ENCODE peak calls at places on chromosomes 13 and 19, in four cellular contexts. Z is kidney, G is ovary, F is pancreas. R is an unnamed sample.

GRCh38 chr13:114152831-114153371 is 20.5 kb upstream of the RASA3 start:
- DNase-seq in Z (peak; percentile 67), F (no peak), G (no peak), R (no peak)

GRCh38 chr13:61192826-61193225 is 222.8 kb downstream of the PCDH20 start:
- DNase-seq in G (no peak), F (no peak), Z (no peak), R (no peak)

GRCh38 chr13:37918116-37919100 is 48.8 kb upstream of the TRPC4 start:
- DNase-seq in G (no peak), F (no peak), Z (no peak), R (no peak)

GRCh38 chr13:40564342-40564997 is 102.0 kb downstream of the FOXO1 start:
- DNase-seq in G (no peak), F (no peak), Z (no peak), R (no peak)

GRCh38 chr13:66972659-66973058 is 257.5 kb downstream of the PCDH9 start:
- DNase-seq in Z (no peak), G (no peak), F (no peak), R (no peak)

GRCh38 chr19:1418494-1418775 is 11.0 kb downstream of the DAZAP1 start:
- DNase-seq in F (no peak), Z (no peak), G (no peak), R (no peak)

GRCh38 chr13:94324409-94325147 is 154.9 kb downstream of the DCT start:
- DNase-seq in F (no peak), Z (no peak), G (no peak), R (no peak)

GRCh38 chr19:44142014-44142523 is 715 bp downstream of the ZNF234 start:
- DNase-seq in F (no peak), G (peak; percentile 20), Z (no peak), R (no peak)

GRCh38 chr13:24865158-24865557 is 101.2 kb downstream of the RNF17 start:
- DNase-seq in Z (no peak), F (no peak), G (no peak), R (no peak)

GRCh38 chr13:35518337-35518736 is 41.8 kb upstream of the MAB21L1 start:
- DNase-seq in Z (no peak), F (no peak), G (no peak), R (no peak)

GRCh38 chr13:94534171-94534570 is 54.7 kb upstream of the DCT start:
- DNase-seq in Z (no peak), F (no peak), G (no peak), R (no peak)

GRCh38 chr13:111248822-111249221 is 71.6 kb upstream of the TEX29 start:
- DNase-seq in Z (no peak), F (no peak), G (no peak), R (no peak)

DNA sequence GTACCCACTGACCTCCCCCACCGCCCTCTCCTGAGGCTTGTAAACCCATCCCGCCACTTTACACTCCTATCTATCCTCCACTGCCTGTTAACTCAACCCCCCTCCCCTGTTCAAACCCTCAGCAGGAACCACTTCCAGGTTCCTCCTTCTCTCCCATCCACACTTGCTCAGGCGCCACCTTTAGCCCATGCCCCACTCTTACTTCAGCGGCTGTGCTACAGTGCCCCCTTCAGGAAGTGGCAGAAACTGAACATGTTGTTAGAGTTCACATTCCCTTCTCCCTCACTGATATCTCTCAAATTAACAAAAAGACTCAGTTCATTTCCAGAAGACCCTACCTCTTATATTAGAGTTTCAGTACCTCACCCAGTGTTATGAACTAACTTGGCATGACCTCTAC is 49.4 kb downstream of the ZNF91 start:
- DNase-seq in F (no peak), G (no peak), Z (no peak), R (no peak)
- TF ChIP-seq CTCF in F (no peak), G (no peak), Z (no peak), R (no peak)

GRCh38 chr13:79492313-79492798 is 11.4 kb downstream of the NDFIP2 start:
- DNase-seq in Z (no peak), G (no peak), F (no peak), R (no peak)
- TF ChIP-seq CTCF in Z (no peak), G (no peak), F (no peak), R (no peak)

GRCh38 chr13:78317030-78317429 is 286.3 kb downstream of the POU4F1 start:
- DNase-seq in F (no peak), G (no peak), Z (no peak), R (no peak)
- TF ChIP-seq CTCF in F (no peak), G (no peak), Z (no peak), R (peak; percentile 61)

GRCh38 chr19:46297700-46298476 is 1.0 kb downstream of the HIF3A start:
- DNase-seq in Z (peak; percentile 93), F (no peak), G (peak; percentile 78), R (peak; percentile 90)
- TF ChIP-seq CTCF in Z (no peak), F (no peak), G (no peak), R (peak; percentile 57)

DNA sequence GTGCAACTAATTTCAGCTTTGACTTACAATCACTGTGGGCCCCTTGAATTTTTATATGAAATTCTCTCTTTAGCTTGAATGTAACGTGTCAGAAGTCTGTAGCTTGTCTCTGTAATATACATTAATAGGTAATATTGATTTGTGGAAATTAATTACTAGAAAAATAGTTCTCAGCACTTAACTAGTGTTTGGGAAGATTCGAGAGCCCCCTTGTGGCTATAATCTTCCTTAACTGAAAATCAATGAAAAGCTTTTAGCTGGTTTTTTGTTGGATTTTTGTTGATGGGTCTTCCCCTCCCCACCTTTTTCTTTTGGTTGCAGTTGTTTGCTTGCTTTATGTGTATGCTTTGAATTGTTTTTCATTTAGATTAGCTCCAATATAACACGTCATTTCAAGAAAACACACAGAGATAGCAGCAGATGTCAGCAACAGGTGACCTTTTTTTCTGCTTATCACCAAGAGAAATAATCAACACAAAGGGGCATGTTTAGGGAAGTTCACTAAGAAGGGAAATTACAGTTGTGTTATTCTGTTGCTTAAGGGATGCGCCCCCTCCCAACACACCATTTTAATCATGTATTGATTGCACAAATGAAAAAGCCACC is 176.8 kb downstream of the OXGR1 start:
- DNase-seq in Z (no peak), G (no peak), F (no peak), R (no peak)
- TF ChIP-seq CTCF in Z (peak; percentile 14), G (no peak), F (no peak), R (peak; percentile 56)

DNA sequence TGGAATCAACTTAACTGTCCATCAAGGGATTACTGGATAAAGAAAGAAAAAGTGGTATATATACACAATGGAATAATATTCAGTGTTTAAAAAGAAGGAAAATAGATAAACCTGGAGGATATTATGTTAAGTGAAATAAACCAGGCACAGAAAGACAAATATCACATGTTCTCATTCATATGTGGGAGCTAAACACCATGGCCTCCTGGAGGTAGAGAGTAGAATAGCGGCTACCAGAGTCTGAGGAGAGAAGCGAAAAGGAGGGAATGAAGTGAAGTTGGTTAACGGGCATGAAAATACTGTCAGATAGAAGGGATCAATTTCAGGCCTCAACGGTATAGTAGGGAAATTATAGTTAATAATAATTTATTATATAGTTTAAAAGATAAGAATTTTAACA is 147.5 kb upstream of the OBI1 start:
- DNase-seq in G (no peak), Z (no peak), F (no peak), R (no peak)
- TF ChIP-seq CTCF in G (no peak), Z (no peak), F (no peak), R (peak; percentile 33)

GRCh38 chr13:29676941-29677452 is 81.5 kb upstream of the SLC7A1 start:
- DNase-seq in F (no peak), G (no peak), Z (no peak), R (no peak)
- TF ChIP-seq CTCF in F (no peak), G (no peak), Z (no peak), R (no peak)

DNA sequence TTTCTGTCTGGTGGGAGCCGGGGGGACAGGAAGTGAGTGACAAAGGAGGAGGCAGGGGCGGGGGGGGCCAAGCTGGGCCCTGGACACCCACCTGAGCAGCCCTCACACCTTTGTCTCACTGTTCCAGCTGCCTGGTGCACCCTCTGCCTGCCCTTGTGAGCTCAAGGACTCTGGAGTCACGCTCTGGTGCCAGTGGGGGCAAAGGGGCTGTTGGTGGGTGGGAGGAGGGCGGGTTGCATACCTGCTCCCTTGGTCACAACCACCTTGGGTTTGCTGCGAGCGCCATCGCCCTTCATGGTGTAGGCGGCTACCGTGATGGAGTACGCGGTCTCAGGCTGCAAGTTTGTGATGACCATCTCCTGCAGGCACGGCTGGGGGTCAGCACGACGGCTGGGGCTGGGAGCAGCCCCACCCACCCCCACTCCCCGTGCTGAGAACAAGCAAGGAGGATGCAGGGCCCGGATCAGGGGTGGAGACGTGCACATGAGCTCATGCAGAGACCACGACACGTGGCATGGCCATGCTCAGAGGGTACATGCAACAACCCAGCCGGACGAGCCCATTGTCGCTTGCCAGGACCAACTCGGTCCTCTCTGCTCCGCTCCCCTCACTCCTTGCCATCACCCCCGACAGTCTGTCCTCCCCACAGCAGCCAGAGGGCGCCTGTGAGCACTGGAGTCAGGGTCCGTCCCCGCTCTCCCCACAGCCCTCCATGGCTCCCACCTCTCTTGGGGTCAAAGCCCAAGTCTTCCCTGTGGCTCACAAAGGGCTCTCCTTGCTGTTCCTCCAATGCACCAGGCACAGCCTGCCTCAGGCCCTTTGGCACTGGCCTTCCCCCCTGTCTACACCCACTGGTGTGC is 114.9 kb downstream of the PTPRS start:
- DNase-seq in F (peak; percentile 66), Z (no peak), G (no peak), R (no peak)
- TF ChIP-seq CTCF in F (no peak), Z (peak; percentile 25), G (no peak), R (peak; percentile 49)

DNA sequence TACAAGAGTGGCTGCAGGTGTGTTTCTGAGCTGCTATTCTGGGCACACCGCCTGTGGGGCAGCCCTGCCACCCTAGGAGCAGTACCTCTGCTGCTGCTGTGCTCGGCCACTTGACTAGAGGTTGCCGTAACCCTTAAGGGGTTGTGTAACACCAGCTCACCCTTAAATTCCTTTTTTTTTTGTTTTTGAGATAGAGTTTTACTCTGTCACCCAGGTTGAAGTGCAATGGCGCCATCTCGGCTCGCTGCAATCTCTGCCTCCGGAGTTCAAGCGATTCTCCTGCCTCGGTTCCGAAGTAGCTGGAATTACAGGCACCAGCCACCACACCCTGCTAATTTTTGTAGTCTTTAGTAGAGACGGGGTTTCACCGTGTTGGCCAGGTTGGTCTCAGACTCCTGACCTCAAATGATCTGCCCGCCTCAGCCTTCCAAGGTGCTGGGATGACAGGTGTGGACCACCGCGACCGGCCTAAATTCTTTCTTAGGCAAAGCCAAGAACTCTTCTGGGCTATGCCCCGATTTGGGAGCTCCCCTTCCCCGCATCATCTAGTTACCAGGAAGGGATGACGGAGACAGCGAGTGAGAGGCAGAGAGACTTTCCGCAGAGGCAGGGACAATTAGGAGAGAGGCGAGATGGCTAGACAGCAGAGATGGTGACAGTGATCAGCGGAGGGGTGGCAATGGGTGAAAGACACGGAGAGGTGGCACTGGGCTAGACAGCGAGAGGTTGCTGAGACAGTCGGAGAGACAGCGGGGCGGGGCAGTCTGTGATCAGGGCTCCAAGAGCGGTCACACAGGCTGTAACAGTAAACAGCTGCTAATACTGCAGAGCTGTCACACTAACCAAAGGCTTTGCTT is 4.4 kb upstream of the LILRA5 start:
- DNase-seq in F (no peak), G (no peak), Z (no peak), R (no peak)
- TF ChIP-seq CTCF in F (no peak), G (no peak), Z (no peak), R (no peak)

R was measured in left ventricle myocardium inferior.